ENCODE peak calls at places on chromosomes 11 and 22, in five cellular contexts. U is colonic mucosa, H is GM18507, E is SK-N-DZ, Q is NT2/D1. T is an unnamed sample.

GRCh38 chr11:23897453-23898289 is 599.2 kb upstream of the LUZP2 start:
- DNase-seq in H (no peak), Q (no peak), U (no peak), E (peak), T (no peak)

GRCh38 chr11:123111465-123111864 is 49.5 kb upstream of the HSPA8 start:
- DNase-seq in U (no peak), Q (peak), E (peak), H (peak), T (no peak)

GRCh38 chr11:64850979-64851567 is 6.6 kb upstream of the CDC42BPG start:
- DNase-seq in E (no peak), H (peak), U (no peak), Q (no peak), T (peak)

GRCh38 chr22:39916496-39916895 is 15.6 kb downstream of the GRAP2 start:
- DNase-seq in U (no peak), H (no peak), E (no peak), Q (no peak), T (no peak)

GRCh38 chr22:23302171-23303002 is 122.1 kb downstream of the BCR start:
- DNase-seq in Q (no peak), E (no peak), H (no peak), U (peak), T (no peak)

GRCh38 chr22:29259253-29259899 is 8.4 kb downstream of the RHBDD3 start:
- DNase-seq in Q (no peak), E (no peak), U (no peak), H (no peak), T (no peak)

GRCh38 chr11:60589611-60590010 is 74.4 kb downstream of the MS4A13 start:
- DNase-seq in U (no peak), E (no peak), H (no peak), Q (no peak), T (no peak)

GRCh38 chr22:43878831-43879550 is 12.8 kb downstream of the PNPLA5 start:
- DNase-seq in Q (no peak), H (no peak), E (no peak), U (no peak), T (no peak)

GRCh38 chr11:10778217-10778970 is 27.3 kb downstream of the CTR9 start:
- DNase-seq in E (no peak), U (no peak), H (no peak), Q (no peak), T (no peak)

GRCh38 chr11:126282361-126282741 is 542 bp upstream of the TIRAP start:
- DNase-seq in E (peak), Q (no peak), H (no peak), U (peak), T (no peak)

GRCh38 chr11:77467993-77468392 is 5.9 kb downstream of the PAK1 start:
- DNase-seq in Q (no peak), H (no peak), E (no peak), U (no peak), T (no peak)

GRCh38 chr11:113615098-113615497 is 91.0 kb downstream of the TMPRSS5 start:
- DNase-seq in E (no peak), H (no peak), Q (no peak), U (no peak), T (no peak)

GRCh38 chr11:116422976-116423375 is 349.8 kb downstream of the BUD13 start:
- DNase-seq in E (no peak), H (no peak), Q (no peak), U (no peak), T (no peak)

GRCh38 chr11:130765951-130766649 is 150.2 kb downstream of the SNX19 start:
- DNase-seq in H (no peak), E (no peak), Q (no peak), U (no peak), T (peak)

GRCh38 chr11:4891996-4892640 is 10.4 kb downstream of the OR51T1 start:
- DNase-seq in H (no peak), Q (no peak), U (no peak), E (no peak), T (no peak)

GRCh38 chr11:118838905-118839553 is 44.7 kb upstream of the CXCR5 start:
- DNase-seq in Q (no peak), U (no peak), H (peak), E (no peak), T (peak)

GRCh38 chr11:65663634-65664200 is 1.0 kb upstream of the RELA start:
- DNase-seq in E (no peak), U (peak), H (no peak), Q (no peak), T (no peak)

GRCh38 chr11:82927264-82927880 is 25.8 kb downstream of the DDIAS start:
- DNase-seq in Q (peak), H (peak), U (peak), E (peak), T (peak)

GRCh38 chr11:117840881-117841581 is 16.5 kb upstream of the FXYD2 start:
- DNase-seq in H (no peak), E (no peak), Q (no peak), U (no peak), T (no peak)

GRCh38 chr22:36417281-36417686 is 29.5 kb upstream of the MYH9 start:
- DNase-seq in Q (no peak), H (no peak), U (peak), E (no peak), T (no peak)

T was measured in GM12864.